ENCODE peak calls at places on chromosomes 13 and 19, in five cellular contexts. T, K, B, O and D are unnamed samples.
A peak's percentile ranks its signal among the peaks of the same experiment; 100 is the strongest.

GRCh38 chr19:46579286-46579944 is 21.7 kb upstream of the CALM3 start:
- DNase-seq in O (peak; percentile 49), K (no peak), B (no peak), T (no peak), D (no peak)

GRCh38 chr13:41492432-41493267 is 35.3 kb downstream of the RGCC start:
- DNase-seq in B (no peak), K (no peak), T (no peak), O (no peak), D (no peak)

GRCh38 chr19:22527554-22527953 is 105.4 kb upstream of the ZNF98 start:
- DNase-seq in B (no peak), T (no peak), K (no peak), O (no peak), D (no peak)

GRCh38 chr19:53994811-53995210 is 3.4 kb downstream of the CACNG6 start:
- DNase-seq in B (no peak), O (no peak), T (no peak), K (no peak), D (no peak)

GRCh38 chr13:79070343-79070974 is 335.6 kb downstream of the RBM26 start:
- DNase-seq in T (no peak), K (no peak), O (no peak), B (no peak), D (no peak)

GRCh38 chr19:29685326-29685725 is 20.1 kb downstream of the PLEKHF1 start:
- DNase-seq in T (no peak), K (no peak), O (no peak), B (no peak), D (no peak)

GRCh38 chr13:100707818-100708740 is 33.5 kb upstream of the TMTC4 start:
- DNase-seq in O (no peak), B (no peak), K (no peak), T (no peak), D (no peak)

GRCh38 chr19:42066075-42066754 is 3.8 kb downstream of the GRIK5 start:
- DNase-seq in O (peak; percentile 75), B (no peak), K (peak; percentile 46), T (peak; percentile 62), D (no peak)

GRCh38 chr19:39830406-39830805 is 3.6 kb downstream of the DYRK1B start:
- DNase-seq in T (no peak), K (no peak), B (no peak), O (no peak), D (peak; percentile 59)

GRCh38 chr13:90594694-90595093 is 752.8 kb upstream of the MIR17HG start:
- DNase-seq in B (no peak), T (no peak), O (peak; percentile 29), K (no peak), D (no peak)

GRCh38 chr13:101869553-101869952 is 417.1 kb downstream of the ITGBL1 start:
- DNase-seq in O (no peak), K (no peak), T (no peak), B (no peak), D (no peak)